ENCODE peak calls at places on chromosomes 2 and 18, in five cellular contexts. H is endothelial cell, N is T-helper 1 cell, D is pulmonary artery endothelial cell, W is Caki2. Z is an unnamed sample.

GRCh38 chr2:180970052-180970451 is 10.4 kb upstream of the UBE2E3 start:
- DNase-seq in N (no peak), D (no peak), H (no peak), W (no peak), Z (no peak)

GRCh38 chr2:28980368-28981015 is 606 bp upstream of the TOGARAM2 start:
- DNase-seq in N (no peak), D (no peak), W (no peak), H (no peak), Z (no peak)

GRCh38 chr2:234366891-234367290 is 130.0 kb downstream of the ARL4C start:
- DNase-seq in W (no peak), N (no peak), D (no peak), H (no peak), Z (no peak)

GRCh38 chr2:20991031-20991430 is 52.8 kb downstream of the APOB start:
- DNase-seq in W (no peak), N (no peak), H (no peak), D (no peak), Z (no peak)

GRCh38 chr2:190996338-190996946 is 17.5 kb downstream of the STAT1 start:
- DNase-seq in D (no peak), H (peak; percentile 49), W (no peak), N (no peak), Z (peak; percentile 31)

GRCh38 chr2:65937379-65938160 is 497.4 kb upstream of the MEIS1 start:
- DNase-seq in D (no peak), H (no peak), W (no peak), N (no peak), Z (no peak)

GRCh38 chr2:239203443-239204142 is 197.2 kb downstream of the HDAC4 start:
- DNase-seq in N (no peak), H (no peak), D (no peak), W (no peak), Z (no peak)

GRCh38 chr2:109324859-109325258 is 195.9 kb downstream of the SH3RF3 start:
- DNase-seq in D (peak; percentile 64), W (no peak), H (no peak), N (no peak), Z (no peak)

GRCh38 chr2:142588269-142588668 is 289.2 kb upstream of the KYNU start:
- DNase-seq in D (no peak), H (no peak), N (no peak), W (no peak), Z (no peak)

GRCh38 chr2:169462896-169463695 is 16.2 kb upstream of the BBS5 start:
- DNase-seq in H (no peak), D (no peak), W (no peak), N (no peak), Z (no peak)

GRCh38 chr2:189960346-189960745 is 102.2 kb downstream of the MSTN start:
- DNase-seq in W (no peak), N (no peak), D (no peak), H (no peak), Z (no peak)

GRCh38 chr2:238938460-238939055 is 90.7 kb downstream of the TWIST2 start:
- DNase-seq in W (no peak), H (peak; percentile 1), D (no peak), N (no peak), Z (no peak)

GRCh38 chr2:121707344-121707919 is 29.2 kb downstream of the NIFK start:
- DNase-seq in H (no peak), W (peak; percentile 96), N (no peak), D (no peak), Z (no peak)

GRCh38 chr2:196168181-196168580 is 3.2 kb downstream of the STK17B start:
- DNase-seq in N (no peak), W (peak; percentile 49), H (no peak), D (no peak), Z (no peak)

GRCh38 chr18:68435581-68435980 is 279.3 kb downstream of the TMX3 start:
- DNase-seq in N (no peak), H (no peak), W (no peak), D (no peak), Z (no peak)

GRCh38 chr2:233387667-233388528 is 33.6 kb downstream of the DGKD start:
- DNase-seq in H (no peak), N (no peak), W (peak; percentile 54), D (peak; percentile 73), Z (no peak)

Z was measured in effector memory CD8-positive, alpha-beta T cell.